ENCODE peak calls at places on chromosomes 13 and 19, in four cellular contexts. C, P, U and Q are unnamed samples.

GRCh38 chr13:30026093-30026492 is 175.7 kb upstream of the UBL3 start:
- DNase-seq in C (no peak), P (no peak), U (no peak), Q (no peak)

GRCh38 chr19:883661-884211 is 9.3 kb downstream of the MED16 start:
- DNase-seq in C (no peak), P (no peak), U (no peak), Q (no peak)

GRCh38 chr19:50906217-50906616 is 5.0 kb downstream of the KLK4 start:
- DNase-seq in C (no peak), P (no peak), U (no peak), Q (no peak)

GRCh38 chr13:76350399-76350798 is 535.8 kb downstream of the KCTD12 start:
- DNase-seq in C (no peak), P (no peak), U (no peak), Q (no peak)

GRCh38 chr19:16015805-16016173 is 60.5 kb upstream of the TPM4 start:
- DNase-seq in C (no peak), P (no peak), U (no peak), Q (no peak)

GRCh38 chr13:30866692-30867669 is 39.1 kb upstream of the MEDAG start:
- DNase-seq in C (no peak), P (no peak), U (no peak), Q (no peak)

GRCh38 chr19:5246554-5247155 is 94.0 kb downstream of the PTPRS start:
- DNase-seq in C (no peak), P (no peak), U (no peak), Q (no peak)

GRCh38 chr13:32246468-32246867 is 68.7 kb downstream of the ZAR1L start:
- DNase-seq in C (peak; percentile 72), P (no peak), U (no peak), Q (peak; percentile 13)

GRCh38 chr13:23159587-23160240 is 21.1 kb upstream of the SGCG start:
- DNase-seq in C (no peak), P (no peak), U (no peak), Q (no peak)

GRCh38 chr19:11025006-11025405 is 64.2 kb downstream of the SMARCA4 start:
- DNase-seq in C (no peak), P (no peak), U (no peak), Q (no peak)

GRCh38 chr19:6362351-6362801 is 1.0 kb downstream of the CLPP start:
- DNase-seq in C (no peak), P (no peak), U (no peak), Q (no peak)

GRCh38 chr19:47901370-47901769 is 15.3 kb upstream of the SULT2A1 start:
- DNase-seq in C (no peak), P (no peak), U (no peak), Q (no peak)

GRCh38 chr19:49875177-49875576 is 2.0 kb downstream of the AKT1S1 start:
- DNase-seq in C (no peak), P (no peak), U (no peak), Q (no peak)

GRCh38 chr19:49876422-49877019 is 634 bp downstream of the AKT1S1 start:
- DNase-seq in C (peak; percentile 98), P (peak; percentile 93), U (peak; percentile 98), Q (peak; percentile 93)

GRCh38 chr19:49877020-49877878 is at the start of the genes AKT1S1 and TBC1D17:
- DNase-seq in C (peak; percentile 100), P (peak; percentile 98), U (peak; percentile 99), Q (peak; percentile 98)

GRCh38 chr19:49874503-49875157 is 2.5 kb downstream of the AKT1S1 start:
- DNase-seq in C (no peak), P (no peak), U (no peak), Q (no peak)

DNA sequence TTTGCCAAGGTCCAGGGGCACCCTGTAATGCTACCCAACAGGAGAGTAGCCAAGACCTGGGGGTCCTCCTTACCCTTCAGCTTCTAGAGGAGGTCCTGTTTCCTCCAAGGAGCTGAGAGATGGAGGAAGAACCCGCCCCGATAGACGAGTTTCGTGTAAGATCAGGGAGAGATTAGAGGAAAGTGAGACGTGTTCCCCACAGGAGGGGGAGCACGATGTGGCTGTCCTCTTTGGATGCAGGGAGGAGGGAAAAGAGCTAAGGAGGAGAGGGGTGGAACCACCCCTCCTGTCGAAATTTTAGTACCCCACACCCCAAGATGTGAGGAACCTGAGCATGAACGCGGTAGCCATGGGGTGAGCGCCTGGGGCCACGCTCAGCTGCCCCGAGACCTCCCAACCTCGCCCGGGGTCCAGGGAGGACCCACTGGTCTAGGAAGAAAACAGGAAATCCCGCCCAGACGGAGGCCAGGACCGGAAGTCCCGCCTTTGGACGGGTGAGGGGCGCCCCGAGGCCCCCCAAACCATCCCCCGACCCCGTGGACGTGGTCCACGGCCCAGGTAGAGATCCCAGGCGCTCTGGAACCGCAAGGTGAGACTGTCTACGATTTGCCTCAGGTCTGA is 1.2 kb downstream of the AKT1S1 start:
- DNase-seq in C (peak; percentile 72), P (no peak), U (peak; percentile 68), Q (no peak)
- TF ChIP-seq CTCF in C (no peak), P (no peak), U (no peak), Q (no peak)

GRCh38 chr13:63414247-63414646 is 1998.6 kb upstream of the PCDH20 start:
- DNase-seq in C (no peak), P (no peak), U (no peak), Q (no peak)
- H3K4me3 ChIP-seq in C (no peak overlapping the region), P (no peak overlapping the region), U (no peak overlapping the region), Q (no peak overlapping the region)

DNA sequence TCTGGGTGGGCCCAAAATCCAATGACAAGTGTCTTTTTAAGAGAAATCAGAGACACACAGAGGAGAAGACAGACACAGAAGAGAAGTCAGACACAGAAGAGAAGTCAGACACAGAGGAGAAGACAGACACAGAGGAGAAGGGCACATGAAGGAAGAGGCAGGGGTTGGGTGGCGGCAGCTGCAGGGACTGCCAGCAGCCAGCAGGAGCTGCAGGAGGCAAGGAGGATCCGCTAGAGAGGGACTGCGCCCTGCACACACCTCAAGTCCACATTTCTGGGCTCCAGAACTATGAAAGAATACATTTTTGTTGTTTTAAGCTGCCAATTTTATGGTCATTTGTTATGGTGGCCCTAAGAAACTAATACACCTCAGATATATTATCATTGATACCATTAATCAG is 140.6 kb downstream of the ZIC5 start:
- DNase-seq in C (no peak), P (no peak), U (no peak), Q (no peak)
- TF ChIP-seq CTCF in C (no peak), P (no peak), U (no peak), Q (no peak)

GRCh38 chr13:114078501-114079451 is 53.6 kb downstream of the RASA3 start:
- DNase-seq in C (no peak), P (no peak), U (peak; percentile 50), Q (no peak)
- H3K4me3 ChIP-seq in C (no peak overlapping the region), P (no peak overlapping the region), U (no peak overlapping the region), Q (no peak overlapping the region)